ENCODE peak calls at places on chromosome 5, in eight cellular contexts. S is gastrocnemius medialis, O is A549, Y is H1, U is transverse colon, Z is body of pancreas, A is GM12878, D is esophagus squamous epithelium. H is an unnamed sample.

GRCh38 chr5:135064235-135064570 is 30.2 kb upstream of the PITX1 start:
- DNase-seq in D (no peak), Z (no peak), A (no peak), Y (no peak), O (no peak), U (no peak), S (no peak), H (no peak)

GRCh38 chr5:6582507-6583048 is 50.3 kb downstream of the NSUN2 start:
- DNase-seq in D (no peak), U (no peak), Z (no peak), O (no peak), Y (no peak), S (no peak), A (no peak), H (no peak)

GRCh38 chr5:132253008-132253441 is 4.5 kb upstream of the PDLIM4 start:
- DNase-seq in A (no peak), Z (peak), D (no peak), S (no peak), U (peak), Y (no peak), O (no peak), H (no peak)

GRCh38 chr5:181281077-181281983 is 20.4 kb upstream of the TRIM52 start:
- DNase-seq in A (no peak), U (no peak), Y (peak), S (no peak), D (no peak), O (no peak), Z (no peak), H (no peak)

GRCh38 chr5:2887401-2888348 is 136.2 kb upstream of the IRX2 start:
- DNase-seq in Z (no peak), O (no peak), Y (peak), D (no peak), U (no peak), S (no peak), A (no peak), H (no peak)

GRCh38 chr5:171340042-171340441 is 31.0 kb downstream of the TLX3 start:
- DNase-seq in A (no peak), Z (no peak), Y (no peak), U (no peak), O (no peak), S (no peak), D (no peak), H (no peak)

GRCh38 chr5:14753947-14754346 is 89.4 kb downstream of the OTULIN start:
- DNase-seq in Y (no peak), S (no peak), Z (no peak), U (no peak), A (no peak), D (no peak), O (no peak), H (no peak)

GRCh38 chr5:155010881-155011280 is 2.7 kb upstream of the KIF4B start:
- DNase-seq in D (no peak), S (no peak), U (no peak), O (no peak), Z (no peak), A (no peak), Y (no peak), H (no peak)

GRCh38 chr5:5658226-5658625 is 235.7 kb downstream of the ICE1 start:
- DNase-seq in A (peak), D (no peak), S (peak), Z (no peak), O (peak), Y (no peak), U (peak), H (no peak)

GRCh38 chr5:55572600-55572999 is 37.8 kb upstream of the PLPP1 start:
- DNase-seq in Y (no peak), A (no peak), Z (no peak), O (no peak), D (no peak), S (no peak), U (no peak), H (no peak)

GRCh38 chr5:68554566-68555279 is 339.2 kb downstream of the PIK3R1 start:
- DNase-seq in U (peak), D (no peak), Z (peak), A (no peak), O (peak), S (no peak), Y (no peak), H (no peak)

GRCh38 chr5:108661030-108661429 is 86.7 kb upstream of the FER start:
- DNase-seq in A (no peak), S (no peak), Z (no peak), O (no peak), Y (no peak), U (no peak), D (no peak), H (no peak)

GRCh38 chr5:120452471-120452870 is 11.6 kb upstream of the PRR16 start:
- DNase-seq in Z (no peak), Y (no peak), A (no peak), D (no peak), O (no peak), S (no peak), U (no peak), H (no peak)

GRCh38 chr5:87836696-87837095 is 424.0 kb upstream of the CCNH start:
- DNase-seq in D (no peak), Z (no peak), A (no peak), Y (no peak), U (no peak), S (no peak), O (no peak), H (no peak)

GRCh38 chr5:660491-661030 is 32.6 kb downstream of the TPPP start:
- DNase-seq in Y (no peak), A (no peak), D (no peak), U (no peak), Z (no peak), O (no peak), S (no peak), H (no peak)

GRCh38 chr5:133884525-133885311 is 83.7 kb downstream of the C5orf15 start:
- DNase-seq in U (no peak), Z (no peak), A (no peak), Y (no peak), D (no peak), O (no peak), S (no peak), H (no peak)

GRCh38 chr5:116622375-116623075 is 47.9 kb upstream of the SEMA6A start:
- DNase-seq in S (no peak), A (no peak), Z (no peak), Y (no peak), U (no peak), D (no peak), O (no peak), H (no peak)

GRCh38 chr5:23208959-23209431 is 298.4 kb upstream of the PRDM9 start:
- DNase-seq in Z (peak), O (peak), A (peak), U (no peak), D (no peak), S (no peak), Y (peak), H (no peak)

GRCh38 chr5:24065786-24066185 is 558.4 kb downstream of the PRDM9 start:
- DNase-seq in Y (no peak), Z (no peak), U (no peak), A (no peak), S (no peak), O (no peak), D (no peak), H (no peak)

GRCh38 chr5:219492-219891 is 1.4 kb downstream of the SDHA start:
- DNase-seq in S (no peak), U (no peak), D (no peak), O (no peak), Z (no peak), Y (no peak), A (no peak), H (no peak)

GRCh38 chr5:158534203-158534602 is 565.5 kb downstream of the EBF1 start:
- DNase-seq in O (no peak), Y (peak), D (no peak), A (no peak), Z (no peak), S (no peak), U (no peak), H (no peak)

GRCh38 chr5:6201626-6202025 is 176.7 kb downstream of the MED10 start:
- DNase-seq in S (no peak), D (no peak), U (no peak), Y (no peak), A (no peak), O (no peak), Z (no peak), H (no peak)

GRCh38 chr5:167451091-167451490 is 840.4 kb upstream of the WWC1 start:
- DNase-seq in U (no peak), Z (no peak), A (no peak), Y (no peak), S (no peak), O (no peak), D (no peak), H (no peak)
- H3K4me3 ChIP-seq in U (no peak), Z (no peak), A (no peak), Y (no peak), S (no peak), O (no peak), D (no peak), H (no peak)

DNA sequence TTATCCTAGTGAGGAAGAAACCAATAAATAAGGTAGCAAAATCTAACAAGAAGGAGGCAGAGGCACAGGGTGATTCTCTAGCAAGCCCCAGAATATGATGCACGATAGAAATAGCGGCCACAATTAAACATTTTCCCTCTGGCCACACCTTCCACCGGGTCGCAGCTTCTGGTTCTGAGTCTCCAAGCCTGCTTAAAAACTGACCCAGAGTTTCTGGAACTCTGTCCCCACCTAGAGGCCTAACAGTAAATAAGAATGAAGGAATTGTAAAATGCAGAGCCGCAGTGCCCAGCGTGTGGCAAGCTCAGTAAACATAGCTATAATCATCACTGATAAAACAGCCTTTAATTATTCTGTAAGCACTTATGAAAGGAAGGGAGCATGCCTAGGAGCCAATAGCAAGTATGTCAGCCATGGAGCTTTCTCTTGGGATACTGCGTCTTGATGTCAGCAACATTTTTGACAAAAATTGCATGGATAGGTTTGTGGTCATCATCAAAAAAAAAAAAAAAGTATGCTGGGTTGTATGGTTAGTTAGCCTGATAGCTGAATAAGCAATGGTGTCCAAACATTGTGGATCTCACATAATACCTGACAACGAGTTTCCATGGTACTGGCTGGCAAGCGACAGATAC is 465.5 kb downstream of the DNAH5 start:
- DNase-seq in U (no peak), O (peak), Z (peak), S (no peak), Y (peak), D (no peak), A (no peak), H (no peak)
- TF ChIP-seq CTCF in U (peak), O (peak), Z (peak), S (no peak), Y (peak), D (peak), A (peak), H (no peak)

DNA sequence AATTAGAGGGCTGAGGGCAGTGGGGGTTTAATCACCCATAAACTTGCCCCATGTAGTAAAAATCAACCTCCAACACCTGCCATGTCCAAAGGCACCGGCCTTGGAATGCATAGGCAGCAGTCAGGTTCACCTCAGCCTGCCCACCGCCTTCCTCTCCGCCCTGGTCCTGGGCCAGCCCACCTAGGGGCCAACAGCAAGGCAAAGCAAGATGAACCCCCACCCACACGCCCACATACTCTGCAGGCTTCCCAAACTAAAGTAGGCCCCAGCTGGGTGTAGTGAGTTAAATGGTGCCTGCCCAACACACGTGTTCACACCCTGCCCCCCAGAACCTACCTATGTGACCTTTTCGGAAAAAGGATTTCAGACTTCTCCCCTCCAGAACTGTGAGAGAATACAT is 92.9 kb upstream of the RAI14 start:
- DNase-seq in Z (no peak), D (no peak), O (no peak), A (no peak), Y (no peak), S (no peak), U (no peak), H (no peak)
- TF ChIP-seq POLR2A in Z (no peak), D (no peak), O (no peak), A (no peak), Y (no peak), S (no peak), U (no peak), H (no peak)

DNA sequence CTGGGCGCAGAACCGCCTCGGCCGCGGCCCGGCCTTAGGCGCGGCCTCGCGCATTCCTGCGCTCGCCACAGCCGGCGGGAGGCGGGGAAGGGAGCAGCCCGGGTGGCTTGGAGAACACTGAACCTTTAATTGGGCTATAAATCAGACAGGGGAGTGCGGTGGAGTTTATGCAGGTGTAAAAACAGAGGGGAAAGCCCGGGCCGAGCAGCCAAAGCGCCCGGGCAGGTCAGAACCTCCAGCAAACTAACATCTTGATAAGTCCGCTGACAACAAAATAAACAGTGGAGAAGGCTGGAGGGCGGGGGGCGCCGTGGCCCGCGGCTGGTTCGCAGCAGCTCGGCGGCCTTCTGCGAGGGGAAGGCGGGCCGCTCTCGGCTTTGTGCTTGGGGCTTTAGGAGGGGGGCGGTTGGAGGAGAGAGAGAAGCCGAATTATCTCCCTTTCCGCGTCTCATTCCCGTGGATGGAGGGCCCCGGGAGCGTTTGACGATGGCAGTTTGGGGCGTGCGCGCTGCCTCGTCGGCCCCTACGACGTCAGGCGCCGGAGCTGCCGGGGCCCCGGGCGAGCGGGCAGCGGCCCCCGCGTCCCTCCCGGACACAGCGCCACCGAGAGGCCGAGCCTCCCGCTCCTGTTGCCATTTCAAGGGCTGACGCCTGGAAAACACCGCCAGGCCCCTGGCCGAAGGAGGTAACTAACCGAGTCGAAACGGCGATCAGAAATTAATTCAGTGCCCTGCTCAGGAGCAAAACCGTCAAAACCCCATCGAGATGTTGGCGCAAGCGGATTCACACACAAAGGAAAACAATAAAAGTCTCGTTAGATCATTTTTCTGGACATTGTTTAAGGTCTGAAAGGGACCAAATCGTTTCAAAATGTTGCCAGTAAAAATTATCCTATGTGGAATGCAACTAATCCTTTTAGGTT is 11.2 kb downstream of the FOXD1 start:
- DNase-seq in D (no peak), S (no peak), U (peak), O (peak), A (no peak), Y (peak), Z (no peak), H (no peak)
- H3K4me3 ChIP-seq in D (peak), S (peak), U (peak), O (peak), A (no peak), Y (peak), Z (no peak), H (no peak)

GRCh38 chr5:98982880-98983279 is 54.1 kb upstream of the CHD1 start:
- DNase-seq in Z (no peak), D (no peak), A (no peak), Y (no peak), U (no peak), S (no peak), O (no peak), H (no peak)
- TF ChIP-seq CTCF in Z (no peak), D (no peak), A (no peak), Y (no peak), U (no peak), S (no peak), O (no peak), H (no peak)

GRCh38 chr5:43019615-43020293 is 20.4 kb downstream of the ANXA2R start:
- DNase-seq in Z (peak), Y (no peak), U (peak), A (no peak), O (peak), D (peak), S (peak), H (peak)
- TF ChIP-seq POLR2A in Z (no peak), Y (no peak), U (peak), A (peak), O (no peak), D (peak), S (no peak), H (no peak)

DNA sequence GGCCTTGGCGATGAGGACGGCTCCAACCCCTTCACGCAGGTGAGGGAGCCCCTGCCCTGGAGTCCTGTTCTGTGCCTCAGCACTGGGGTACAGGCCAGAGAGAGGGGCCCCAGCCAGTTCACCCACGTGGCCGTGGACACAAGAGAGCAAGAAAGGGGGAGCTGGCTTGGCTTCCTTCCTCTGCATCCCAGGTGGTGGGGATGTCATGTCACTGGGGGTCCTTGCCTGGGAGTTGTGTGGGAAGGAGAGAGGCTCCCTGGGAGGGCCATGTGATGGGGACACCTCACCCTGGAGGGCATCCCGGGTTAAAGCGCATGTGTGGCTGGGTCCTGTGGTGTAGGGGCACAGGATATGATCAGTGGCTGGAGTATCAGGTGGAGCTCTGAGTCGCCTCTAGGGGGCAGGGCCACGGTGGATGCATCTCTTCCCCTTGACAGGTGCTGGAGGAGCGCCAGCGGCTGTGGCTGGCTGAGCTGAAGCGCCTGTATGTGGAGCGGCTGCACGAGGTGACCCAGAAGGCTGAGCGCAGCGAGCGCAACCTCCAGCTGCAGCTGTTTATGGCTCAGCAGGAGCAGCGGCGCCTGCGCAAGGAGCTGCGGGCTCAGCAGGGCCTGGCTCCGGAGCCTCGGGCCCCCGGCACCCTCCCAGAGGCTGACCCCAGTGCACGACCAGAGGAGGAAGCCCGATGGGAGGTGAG is 7.5 kb downstream of the N4BP3 start:
- DNase-seq in Y (peak), U (peak), Z (peak), D (no peak), O (peak), A (peak), S (peak), H (peak)
- H3K4me3 ChIP-seq in Y (no peak), U (peak), Z (no peak), D (no peak), O (no peak), A (peak), S (peak), H (no peak)

GRCh38 chr5:140802781-140803271 is 2.0 kb downstream of the PCDHA3 start:
- DNase-seq in Z (no peak), O (no peak), U (no peak), Y (no peak), D (no peak), A (no peak), S (no peak), H (no peak)

GRCh38 chr5:140808889-140809291 is 2.0 kb downstream of the PCDHA4 start:
- DNase-seq in Z (peak), S (no peak), Y (no peak), U (no peak), A (no peak), D (no peak), O (no peak), H (no peak)

GRCh38 chr5:140801494-140801841 is 611 bp downstream of the PCDHA3 start:
- DNase-seq in A (no peak), S (no peak), D (no peak), U (no peak), Y (no peak), O (peak), Z (no peak), H (no peak)

GRCh38 chr5:140806834-140807775 is at the start of gene PCDHA4:
- DNase-seq in S (no peak), A (no peak), U (peak), Y (peak), D (no peak), Z (peak), O (peak), H (peak)
- TF ChIP-seq CTCF in S (peak), A (no peak), U (peak), Y (peak), D (no peak), Z (peak), O (peak), H (no peak)

GRCh38 chr5:172785429-172786088 is 14.6 kb upstream of the DUSP1 start:
- DNase-seq in U (no peak), D (no peak), S (no peak), Z (no peak), A (no peak), O (no peak), Y (no peak), H (no peak)

GRCh38 chr5:172789687-172790495 is 18.9 kb upstream of the DUSP1 start:
- DNase-seq in A (no peak), Y (no peak), U (no peak), S (no peak), Z (no peak), O (no peak), D (no peak), H (no peak)

GRCh38 chr5:172790496-172790889 is 19.5 kb upstream of the DUSP1 start:
- DNase-seq in S (no peak), Y (no peak), D (no peak), U (no peak), A (no peak), Z (no peak), O (no peak), H (peak)

GRCh38 chr5:172788771-172789686 is 18.0 kb upstream of the DUSP1 start:
- DNase-seq in A (no peak), S (peak), O (peak), Z (peak), D (no peak), Y (no peak), U (peak), H (no peak)

GRCh38 chr5:172786736-172787462 is 15.9 kb upstream of the DUSP1 start:
- DNase-seq in Y (no peak), Z (no peak), A (no peak), S (no peak), O (no peak), U (no peak), D (no peak), H (no peak)
- TF ChIP-seq POLR2A in Y (no peak), Z (no peak), A (no peak), S (no peak), O (no peak), U (no peak), D (no peak), H (no peak)

GRCh38 chr5:125883223-125883622 is 540.0 kb upstream of the GRAMD2B start:
- DNase-seq in U (no peak), S (no peak), Y (no peak), O (no peak), D (no peak), A (no peak), Z (no peak), H (no peak)

GRCh38 chr5:125882061-125882460 is 541.1 kb upstream of the GRAMD2B start:
- DNase-seq in S (no peak), Z (no peak), O (no peak), D (no peak), U (no peak), A (no peak), Y (no peak), H (no peak)
- H3K4me3 ChIP-seq in S (no peak), Z (no peak), O (no peak), D (no peak), U (no peak), A (no peak), Y (no peak), H (no peak)